ENCODE peak calls at places on chromosomes 7 and 10, in six cellular contexts. R is KBM-7; M is CD8-positive, alpha-beta T cell; J is amygdala; Z is substantia nigra; I is cardiac muscle cell. T is an unnamed sample.

GRCh38 chr7:4792537-4793126 is 17.2 kb downstream of the AP5Z1 start:
- DNase-seq in I (peak; percentile 46), R (no peak), Z (no peak), J (no peak), M (no peak), T (no peak)

GRCh38 chr10:124742418-124743187 is 1.6 kb downstream of the FAM53B start:
- DNase-seq in M (no peak), R (peak; percentile 60), Z (peak; percentile 36), J (no peak), I (peak; percentile 50), T (peak; percentile 50)

GRCh38 chr10:69474688-69475432 is 23.6 kb downstream of the TSPAN15 start:
- DNase-seq in J (no peak), M (no peak), Z (no peak), I (no peak), R (no peak), T (no peak)

GRCh38 chr10:90321132-90321816 is 536.6 kb downstream of the HTR7 start:
- DNase-seq in R (no peak), I (no peak), Z (no peak), M (no peak), J (no peak), T (no peak)

GRCh38 chr10:118497227-118497626 is 98.2 kb downstream of the PRLHR start:
- DNase-seq in R (no peak), J (no peak), M (no peak), Z (no peak), I (no peak), T (no peak)

GRCh38 chr7:112635742-112636141 is 154.5 kb downstream of the TMEM168 start:
- DNase-seq in J (no peak), M (no peak), I (no peak), Z (no peak), R (no peak), T (no peak)

GRCh38 chr10:130190065-130190736 is 54.0 kb downstream of the GLRX3 start:
- DNase-seq in R (peak; percentile 84), M (peak; percentile 87), Z (peak; percentile 63), I (peak; percentile 94), J (peak; percentile 50), T (peak; percentile 87)

GRCh38 chr10:132388901-132389630 is 7.9 kb upstream of the PWWP2B start:
- DNase-seq in M (no peak), R (no peak), J (no peak), I (no peak), Z (no peak), T (no peak)

GRCh38 chr10:122299423-122300075 is 28.5 kb downstream of the BTBD16 start:
- DNase-seq in J (no peak), R (no peak), M (no peak), I (no peak), Z (no peak), T (no peak)

T was measured in GM12865.